ENCODE peak calls at places on chromosomes 16 and 17, in ten cellular contexts. M, I, Q, E, Z, G, A, H, R and Y are unnamed samples.

GRCh38 chr17:44209786-44210341 is 9.6 kb downstream of the UBTF start:
- DNase-seq in M (no peak), I (no peak), Q (no peak), E (no peak), Z (no peak), G (no peak), A (no peak), H (no peak), R (no peak), Y (no peak)

GRCh38 chr16:89381788-89382187 is 108.6 kb downstream of the ANKRD11 start:
- DNase-seq in M (no peak), I (no peak), Q (no peak), E (no peak), Z (no peak), G (no peak), A (no peak), H (no peak), R (no peak), Y (no peak)

GRCh38 chr17:57518587-57519118 is 226.4 kb downstream of the CCDC182 start:
- DNase-seq in M (no peak), I (no peak), Q (no peak), E (peak), Z (no peak), G (no peak), A (no peak), H (no peak), R (no peak), Y (peak)

GRCh38 chr16:75695708-75696107 is 5.6 kb downstream of the DUXB start:
- DNase-seq in M (no peak), I (no peak), Q (no peak), E (no peak), Z (no peak), G (no peak), A (no peak), H (no peak), R (no peak), Y (no peak)

GRCh38 chr16:81035398-81035974 is at the start of gene ATMIN:
- DNase-seq in M (peak), I (peak), Q (peak), E (peak), Z (peak), G (peak), A (peak), H (peak), R (peak), Y (peak)

GRCh38 chr16:24853830-24854229 is 8.1 kb downstream of the SLC5A11 start:
- DNase-seq in M (peak), I (peak), Q (peak), E (peak), Z (no peak), G (peak), A (peak), H (no peak), R (no peak), Y (no peak)

GRCh38 chr16:19884611-19885455 is at the start of gene GPRC5B:
- DNase-seq in M (peak), I (peak), Q (no peak), E (peak), Z (no peak), G (peak), A (peak), H (peak), R (peak), Y (peak)

GRCh38 chr16:55811811-55812210 is 21.1 kb downstream of the CES1 start:
- DNase-seq in M (no peak), I (no peak), Q (no peak), E (no peak), Z (no peak), G (no peak), A (no peak), H (no peak), R (no peak), Y (no peak)

GRCh38 chr17:82900741-82901140 is 60.9 kb upstream of the ZNF750 start:
- DNase-seq in M (peak), I (no peak), Q (no peak), E (no peak), Z (no peak), G (no peak), A (no peak), H (no peak), R (no peak), Y (no peak)

GRCh38 chr17:7883781-7884386 is 4.7 kb upstream of the CHD3 start:
- DNase-seq in M (peak), I (no peak), Q (peak), E (peak), Z (no peak), G (peak), A (peak), H (no peak), R (no peak), Y (no peak)

GRCh38 chr17:48559609-48560451 is 14.9 kb upstream of the HOXB2 start:
- DNase-seq in M (no peak), I (no peak), Q (no peak), E (no peak), Z (no peak), G (no peak), A (no peak), H (no peak), R (no peak), Y (no peak)

GRCh38 chr16:75288596-75289120 is 37.2 kb upstream of the BCAR1 start:
- DNase-seq in M (no peak), I (no peak), Q (no peak), E (no peak), Z (peak), G (no peak), A (no peak), H (no peak), R (peak), Y (no peak)

GRCh38 chr17:12973496-12974318 is 44.1 kb downstream of the ELAC2 start:
- DNase-seq in M (no peak), I (no peak), Q (peak), E (peak), Z (no peak), G (no peak), A (no peak), H (no peak), R (no peak), Y (peak)

GRCh38 chr17:75313941-75314550 is 24.8 kb upstream of the SLC25A19 start:
- DNase-seq in M (peak), I (no peak), Q (peak), E (no peak), Z (peak), G (peak), A (no peak), H (no peak), R (no peak), Y (peak)

GRCh38 chr17:39164675-39165143 is 1.3 kb downstream of the ARL5C start:
- DNase-seq in M (peak), I (peak), Q (peak), E (peak), Z (peak), G (peak), A (peak), H (peak), R (peak), Y (peak)

GRCh38 chr16:85234310-85235235 is 122.3 kb upstream of the CIBAR2 start:
- DNase-seq in M (peak), I (peak), Q (peak), E (peak), Z (no peak), G (peak), A (peak), H (no peak), R (no peak), Y (peak)

GRCh38 chr17:9001539-9001938 is 19.8 kb upstream of the NTN1 start:
- DNase-seq in M (no peak), I (no peak), Q (no peak), E (no peak), Z (no peak), G (no peak), A (no peak), H (no peak), R (no peak), Y (no peak)

GRCh38 chr16:86252596-86252995 is 257.7 kb upstream of the FOXF1 start:
- DNase-seq in M (peak), I (no peak), Q (peak), E (peak), Z (no peak), G (peak), A (peak), H (no peak), R (no peak), Y (no peak)

GRCh38 chr16:14325921-14326401 is 254.8 kb downstream of the MRTFB start:
- DNase-seq in M (peak), I (no peak), Q (no peak), E (peak), Z (no peak), G (no peak), A (no peak), H (no peak), R (no peak), Y (no peak)

GRCh38 chr16:83633285-83633684 is 174.5 kb upstream of the HSBP1 start:
- DNase-seq in M (no peak), I (no peak), Q (no peak), E (no peak), Z (no peak), G (no peak), A (no peak), H (no peak), R (no peak), Y (no peak)

GRCh38 chr17:50028207-50029120 is 27.4 kb upstream of the ITGA3 start:
- DNase-seq in M (no peak), I (no peak), Q (peak), E (no peak), Z (no peak), G (peak), A (peak), H (no peak), R (no peak), Y (no peak)

GRCh38 chr16:2987854-2988253 is 7.6 kb upstream of the PKMYT1 start:
- DNase-seq in M (no peak), I (no peak), Q (no peak), E (no peak), Z (no peak), G (no peak), A (no peak), H (no peak), R (no peak), Y (no peak)

GRCh38 chr16:75293746-75294145 is 42.3 kb upstream of the BCAR1 start:
- DNase-seq in M (peak), I (no peak), Q (no peak), E (no peak), Z (no peak), G (no peak), A (no peak), H (no peak), R (no peak), Y (no peak)

GRCh38 chr16:89033304-89033703 is 56.3 kb upstream of the CBFA2T3 start:
- DNase-seq in M (no peak), I (peak), Q (no peak), E (no peak), Z (no peak), G (no peak), A (no peak), H (no peak), R (no peak), Y (no peak)

GRCh38 chr16:9159839-9160550 is 68.6 kb downstream of the HAPSTR1 start:
- DNase-seq in M (peak), I (no peak), Q (peak), E (peak), Z (no peak), G (peak), A (peak), H (no peak), R (no peak), Y (peak)

GRCh38 chr17:81719410-81720266 is 7.6 kb downstream of the SLC25A10 start:
- DNase-seq in M (no peak), I (no peak), Q (no peak), E (no peak), Z (no peak), G (no peak), A (no peak), H (no peak), R (no peak), Y (no peak)

GRCh38 chr17:64580384-64581307 is 73.9 kb downstream of the CEP95 start:
- DNase-seq in M (no peak), I (no peak), Q (no peak), E (no peak), Z (no peak), G (no peak), A (peak), H (no peak), R (no peak), Y (no peak)

GRCh38 chr16:56742030-56742984 is 12.4 kb downstream of the NUP93 start:
- DNase-seq in M (peak), I (no peak), Q (peak), E (no peak), Z (peak), G (peak), A (peak), H (no peak), R (no peak), Y (no peak)

GRCh38 chr16:56637814-56638750 is at the start of gene MT1A:
- DNase-seq in M (peak), I (peak), Q (peak), E (peak), Z (no peak), G (peak), A (peak), H (no peak), R (no peak), Y (peak)

GRCh38 chr17:81171941-81172340 is 5.9 kb upstream of the AATK start:
- DNase-seq in M (peak), I (no peak), Q (peak), E (no peak), Z (no peak), G (no peak), A (peak), H (no peak), R (no peak), Y (no peak)